ENCODE peak calls at places on chromosomes 7 and 10, in five cellular contexts. K, U, Z, Q and F are unnamed samples.

GRCh38 chr10:125238682-125239081 is 78.3 kb upstream of the CTBP2 start:
- DNase-seq in K (no peak), U (no peak), Z (no peak), Q (peak), F (no peak)

GRCh38 chr7:157386979-157387800 is 50.4 kb downstream of the DNAJB6 start:
- DNase-seq in K (peak), U (peak), Z (peak), Q (peak), F (no peak)

GRCh38 chr10:12255048-12255447 is 59.1 kb downstream of the CDC123 start:
- DNase-seq in K (no peak), U (no peak), Z (no peak), Q (no peak), F (no peak)

GRCh38 chr7:100369105-100369504 is 4.2 kb upstream of the PILRA start:
- DNase-seq in K (peak), U (no peak), Z (no peak), Q (peak), F (peak)

GRCh38 chr7:116483271-116483942 is 16.1 kb upstream of the CAV2 start:
- DNase-seq in K (no peak), U (no peak), Z (no peak), Q (no peak), F (no peak)

GRCh38 chr10:103890194-103890658 is 27.8 kb downstream of the STN1 start:
- DNase-seq in K (no peak), U (no peak), Z (no peak), Q (peak), F (no peak)

GRCh38 chr7:137343483-137343841 is at the start of gene PTN:
- DNase-seq in K (no peak), U (no peak), Z (peak), Q (no peak), F (no peak)

GRCh38 chr10:19788075-19788686 is 28.1 kb upstream of the PLXDC2 start:
- DNase-seq in K (peak), U (no peak), Z (peak), Q (peak), F (no peak)

GRCh38 chr7:152336754-152337368 is 98.9 kb downstream of the KMT2C start:
- DNase-seq in K (peak), U (no peak), Z (peak), Q (peak), F (no peak)

GRCh38 chr10:44628921-44629320 is 244.0 kb upstream of the CXCL12 start:
- DNase-seq in K (no peak), U (no peak), Z (peak), Q (peak), F (no peak)

GRCh38 chr7:226281-226882 is 34.0 kb downstream of the FAM20C start:
- DNase-seq in K (no peak), U (no peak), Z (no peak), Q (no peak), F (no peak)

GRCh38 chr7:24917510-24918239 is 62.3 kb downstream of the OSBPL3 start:
- DNase-seq in K (no peak), U (no peak), Z (peak), Q (no peak), F (no peak)

GRCh38 chr10:60176900-60177299 is 212.8 kb downstream of the ANK3 start:
- DNase-seq in K (no peak), U (no peak), Z (no peak), Q (no peak), F (no peak)

GRCh38 chr10:124650820-124651401 is 93.3 kb downstream of the FAM53B start:
- DNase-seq in K (no peak), U (peak), Z (no peak), Q (no peak), F (peak)

GRCh38 chr10:71029411-71029881 is 141.1 kb upstream of the PCBD1 start:
- DNase-seq in K (no peak), U (no peak), Z (no peak), Q (no peak), F (no peak)

GRCh38 chr7:87316846-87317545 is 28.5 kb upstream of the CROT start:
- DNase-seq in K (no peak), U (no peak), Z (peak), Q (no peak), F (no peak)

GRCh38 chr7:36943591-36944430 is 219.5 kb upstream of the AOAH start:
- DNase-seq in K (no peak), U (no peak), Z (no peak), Q (no peak), F (no peak)

GRCh38 chr10:76038696-76039095 is 607.3 kb downstream of the LRMDA start:
- DNase-seq in K (no peak), U (no peak), Z (no peak), Q (no peak), F (no peak)